ENCODE peak calls at places on chromosomes 16 and 17, in eight cellular contexts. One of them, this sample, is unnamed.

GRCh38 chr16:88940196-88941050 is 36.6 kb downstream of the CBFA2T3 start:
- DNase-seq in SK-N-SH: peak; percentile 63
- DNase-seq in CD8-positive, alpha-beta T cell: no peak
- DNase-seq in tibial nerve: no peak
- DNase-seq in HAP-1: no peak
- DNase-seq in psoas muscle: no peak
- DNase-seq in mesenchymal stem cell: no peak
- DNase-seq in small intestine: no peak
- DNase-seq in this sample: no peak

GRCh38 chr16:69890891-69891282 is 60.2 kb upstream of the CLEC18A start:
- DNase-seq in SK-N-SH: no peak
- DNase-seq in CD8-positive, alpha-beta T cell: no peak
- DNase-seq in tibial nerve: no peak
- DNase-seq in HAP-1: no peak
- DNase-seq in psoas muscle: no peak
- DNase-seq in mesenchymal stem cell: no peak
- DNase-seq in small intestine: no peak
- DNase-seq in this sample: no peak

GRCh38 chr17:73942668-73943415 is 260.6 kb upstream of the RPL38 start:
- DNase-seq in SK-N-SH: no peak
- DNase-seq in CD8-positive, alpha-beta T cell: no peak
- DNase-seq in tibial nerve: no peak
- DNase-seq in HAP-1: no peak
- DNase-seq in psoas muscle: no peak
- DNase-seq in mesenchymal stem cell: no peak
- DNase-seq in small intestine: no peak
- DNase-seq in this sample: no peak

GRCh38 chr17:14886200-14886739 is 378.9 kb downstream of the PMP22 start:
- DNase-seq in SK-N-SH: no peak
- DNase-seq in CD8-positive, alpha-beta T cell: no peak
- DNase-seq in tibial nerve: no peak
- DNase-seq in HAP-1: no peak
- DNase-seq in psoas muscle: no peak
- DNase-seq in mesenchymal stem cell: no peak
- DNase-seq in small intestine: no peak
- DNase-seq in this sample: no peak

GRCh38 chr16:83095926-83096692 is 469.3 kb downstream of the CDH13 start:
- DNase-seq in SK-N-SH: no peak
- DNase-seq in CD8-positive, alpha-beta T cell: no peak
- DNase-seq in tibial nerve: no peak
- DNase-seq in HAP-1: no peak
- DNase-seq in psoas muscle: no peak
- DNase-seq in mesenchymal stem cell: no peak
- DNase-seq in small intestine: peak; percentile 95
- DNase-seq in this sample: no peak

GRCh38 chr17:30819941-30820705 is 4.4 kb downstream of the CRLF3 start:
- DNase-seq in SK-N-SH: no peak
- DNase-seq in CD8-positive, alpha-beta T cell: no peak
- DNase-seq in tibial nerve: no peak
- DNase-seq in HAP-1: no peak
- DNase-seq in psoas muscle: no peak
- DNase-seq in mesenchymal stem cell: peak; percentile 20
- DNase-seq in small intestine: no peak
- DNase-seq in this sample: no peak

GRCh38 chr16:23514381-23515152 is 4.3 kb upstream of the GGA2 start:
- DNase-seq in SK-N-SH: no peak
- DNase-seq in CD8-positive, alpha-beta T cell: no peak
- DNase-seq in tibial nerve: no peak
- DNase-seq in HAP-1: no peak
- DNase-seq in psoas muscle: no peak
- DNase-seq in mesenchymal stem cell: no peak
- DNase-seq in small intestine: no peak
- DNase-seq in this sample: no peak

GRCh38 chr17:6374761-6375312 is 60.1 kb downstream of the AIPL1 start:
- DNase-seq in SK-N-SH: no peak
- DNase-seq in CD8-positive, alpha-beta T cell: no peak
- DNase-seq in tibial nerve: no peak
- DNase-seq in HAP-1: no peak
- DNase-seq in psoas muscle: no peak
- DNase-seq in mesenchymal stem cell: peak; percentile 90
- DNase-seq in small intestine: no peak
- DNase-seq in this sample: no peak

GRCh38 chr16:13148836-13149235 is 247.4 kb downstream of the SHISA9 start:
- DNase-seq in SK-N-SH: no peak
- DNase-seq in CD8-positive, alpha-beta T cell: no peak
- DNase-seq in tibial nerve: no peak
- DNase-seq in HAP-1: no peak
- DNase-seq in psoas muscle: no peak
- DNase-seq in mesenchymal stem cell: no peak
- DNase-seq in small intestine: no peak
- DNase-seq in this sample: no peak

GRCh38 chr16:57721356-57721755 is 14.2 kb upstream of the KATNB1 start:
- DNase-seq in SK-N-SH: no peak
- DNase-seq in CD8-positive, alpha-beta T cell: no peak
- DNase-seq in tibial nerve: no peak
- DNase-seq in HAP-1: no peak
- DNase-seq in psoas muscle: no peak
- DNase-seq in mesenchymal stem cell: no peak
- DNase-seq in small intestine: no peak
- DNase-seq in this sample: no peak
- H3K27me3 ChIP-seq in SK-N-SH: no peaks in the 10 kb centered on the region
- H3K27me3 ChIP-seq in CD8-positive, alpha-beta T cell: no peaks in the 10 kb centered on the region
- H3K27me3 ChIP-seq in tibial nerve: no peaks in the 10 kb centered on the region
- H3K27me3 ChIP-seq in HAP-1: no peaks in the 10 kb centered on the region
- H3K27me3 ChIP-seq in psoas muscle: no peaks in the 10 kb centered on the region
- H3K27me3 ChIP-seq in mesenchymal stem cell: peaks cover 27% of the 10 kb centered on the region
- H3K27me3 ChIP-seq in small intestine: no peaks in the 10 kb centered on the region
- H3K27me3 ChIP-seq in this sample: peaks cover 10% of the 10 kb centered on the region

GRCh38 chr17:36814958-36815357 is 122.3 kb upstream of the LHX1 start:
- DNase-seq in SK-N-SH: no peak
- DNase-seq in CD8-positive, alpha-beta T cell: no peak
- DNase-seq in tibial nerve: no peak
- DNase-seq in HAP-1: no peak
- DNase-seq in psoas muscle: no peak
- DNase-seq in mesenchymal stem cell: no peak
- DNase-seq in small intestine: no peak
- DNase-seq in this sample: no peak
- H3K27me3 ChIP-seq in SK-N-SH: no peaks in the 10 kb centered on the region
- H3K27me3 ChIP-seq in CD8-positive, alpha-beta T cell: peaks cover under 1% of the 10 kb centered on the region
- H3K27me3 ChIP-seq in tibial nerve: no peaks in the 10 kb centered on the region
- H3K27me3 ChIP-seq in HAP-1: peaks cover 36% of the 10 kb centered on the region
- H3K27me3 ChIP-seq in psoas muscle: peaks cover 28% of the 10 kb centered on the region
- H3K27me3 ChIP-seq in mesenchymal stem cell: peaks cover 89% of the 10 kb centered on the region
- H3K27me3 ChIP-seq in small intestine: peaks cover 3% of the 10 kb centered on the region
- H3K27me3 ChIP-seq in this sample: peaks cover 100% of the 10 kb centered on the region

DNA sequence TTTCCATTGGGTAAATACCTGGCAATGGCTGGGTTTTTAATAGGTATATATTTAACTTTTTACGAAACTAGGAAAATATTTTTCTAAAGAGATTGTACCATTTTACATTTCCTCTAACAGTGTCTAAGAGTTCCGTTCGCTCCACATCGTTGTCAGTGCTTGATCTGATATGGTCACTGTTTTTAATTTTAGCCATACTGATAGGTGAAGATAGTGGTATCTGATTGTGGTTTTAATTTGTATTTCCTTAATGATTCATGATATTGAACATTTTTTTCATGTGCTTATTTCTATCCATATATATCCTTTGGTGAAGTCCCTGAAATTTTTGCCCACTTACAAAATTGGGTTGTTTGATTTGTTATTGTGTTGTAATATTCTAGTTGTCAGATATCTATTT is 117.7 kb downstream of the CHD9 start:
- DNase-seq in SK-N-SH: no peak
- DNase-seq in CD8-positive, alpha-beta T cell: no peak
- DNase-seq in tibial nerve: no peak
- DNase-seq in HAP-1: no peak
- DNase-seq in psoas muscle: no peak
- DNase-seq in mesenchymal stem cell: no peak
- DNase-seq in small intestine: no peak
- DNase-seq in this sample: no peak
- H3K27me3 ChIP-seq in SK-N-SH: no peaks in the 10 kb centered on the region
- H3K27me3 ChIP-seq in CD8-positive, alpha-beta T cell: no peaks in the 10 kb centered on the region
- H3K27me3 ChIP-seq in tibial nerve: no peaks in the 10 kb centered on the region
- H3K27me3 ChIP-seq in HAP-1: no peaks in the 10 kb centered on the region
- H3K27me3 ChIP-seq in psoas muscle: no peaks in the 10 kb centered on the region
- H3K27me3 ChIP-seq in mesenchymal stem cell: no peaks in the 10 kb centered on the region
- H3K27me3 ChIP-seq in small intestine: no peaks in the 10 kb centered on the region
- H3K27me3 ChIP-seq in this sample: no peaks in the 10 kb centered on the region

GRCh38 chr17:78532311-78532710 is 44.9 kb downstream of the DNAH17 start:
- DNase-seq in SK-N-SH: no peak
- DNase-seq in CD8-positive, alpha-beta T cell: no peak
- DNase-seq in tibial nerve: no peak
- DNase-seq in HAP-1: no peak
- DNase-seq in psoas muscle: no peak
- DNase-seq in mesenchymal stem cell: no peak
- DNase-seq in small intestine: peak; percentile 19
- DNase-seq in this sample: no peak
- H3K27me3 ChIP-seq in SK-N-SH: no peaks in the 10 kb centered on the region
- H3K27me3 ChIP-seq in CD8-positive, alpha-beta T cell: no peaks in the 10 kb centered on the region
- H3K27me3 ChIP-seq in tibial nerve: no peaks in the 10 kb centered on the region
- H3K27me3 ChIP-seq in HAP-1: no peaks in the 10 kb centered on the region
- H3K27me3 ChIP-seq in psoas muscle: no peaks in the 10 kb centered on the region
- H3K27me3 ChIP-seq in mesenchymal stem cell: peaks cover 15% of the 10 kb centered on the region
- H3K27me3 ChIP-seq in small intestine: no peaks in the 10 kb centered on the region
- H3K27me3 ChIP-seq in this sample: no peaks in the 10 kb centered on the region

GRCh38 chr16:2967211-2967631 is 1.9 kb upstream of the PAQR4 start:
- DNase-seq in SK-N-SH: no peak
- DNase-seq in CD8-positive, alpha-beta T cell: no peak
- DNase-seq in tibial nerve: no peak
- DNase-seq in HAP-1: no peak
- DNase-seq in psoas muscle: no peak
- DNase-seq in mesenchymal stem cell: no peak
- DNase-seq in small intestine: no peak
- DNase-seq in this sample: no peak
- H3K27me3 ChIP-seq in SK-N-SH: no peaks in the 10 kb centered on the region
- H3K27me3 ChIP-seq in CD8-positive, alpha-beta T cell: peaks cover 33% of the 10 kb centered on the region
- H3K27me3 ChIP-seq in tibial nerve: peaks cover 2% of the 10 kb centered on the region
- H3K27me3 ChIP-seq in HAP-1: no peaks in the 10 kb centered on the region
- H3K27me3 ChIP-seq in psoas muscle: peaks cover 34% of the 10 kb centered on the region
- H3K27me3 ChIP-seq in mesenchymal stem cell: peaks cover 58% of the 10 kb centered on the region
- H3K27me3 ChIP-seq in small intestine: peaks cover 25% of the 10 kb centered on the region
- H3K27me3 ChIP-seq in this sample: peaks cover 45% of the 10 kb centered on the region

GRCh38 chr16:84367750-84368320 is 503 bp upstream of the ATP2C2 start:
- DNase-seq in SK-N-SH: no peak
- DNase-seq in CD8-positive, alpha-beta T cell: no peak
- DNase-seq in tibial nerve: no peak
- DNase-seq in HAP-1: no peak
- DNase-seq in psoas muscle: no peak
- DNase-seq in mesenchymal stem cell: no peak
- DNase-seq in small intestine: peak; percentile 75
- DNase-seq in this sample: peak; percentile 44
- H3K27me3 ChIP-seq in SK-N-SH: peaks cover 70% of the 10 kb centered on the region
- H3K27me3 ChIP-seq in CD8-positive, alpha-beta T cell: no peaks in the 10 kb centered on the region
- H3K27me3 ChIP-seq in tibial nerve: no peaks in the 10 kb centered on the region
- H3K27me3 ChIP-seq in HAP-1: peaks cover 34% of the 10 kb centered on the region
- H3K27me3 ChIP-seq in psoas muscle: peaks cover 17% of the 10 kb centered on the region
- H3K27me3 ChIP-seq in mesenchymal stem cell: peaks cover 77% of the 10 kb centered on the region
- H3K27me3 ChIP-seq in small intestine: no peaks in the 10 kb centered on the region
- H3K27me3 ChIP-seq in this sample: peaks cover 54% of the 10 kb centered on the region

GRCh38 chr16:85278851-85279250 is 166.6 kb upstream of the CIBAR2 start:
- DNase-seq in SK-N-SH: no peak
- DNase-seq in CD8-positive, alpha-beta T cell: no peak
- DNase-seq in tibial nerve: no peak
- DNase-seq in HAP-1: no peak
- DNase-seq in psoas muscle: no peak
- DNase-seq in mesenchymal stem cell: no peak
- DNase-seq in small intestine: no peak
- DNase-seq in this sample: no peak

GRCh38 chr16:85276258-85276657 is 164.0 kb upstream of the CIBAR2 start:
- DNase-seq in SK-N-SH: no peak
- DNase-seq in CD8-positive, alpha-beta T cell: no peak
- DNase-seq in tibial nerve: no peak
- DNase-seq in HAP-1: no peak
- DNase-seq in psoas muscle: no peak
- DNase-seq in mesenchymal stem cell: no peak
- DNase-seq in small intestine: no peak
- DNase-seq in this sample: no peak

GRCh38 chr16:85274924-85275323 is 162.7 kb upstream of the CIBAR2 start:
- DNase-seq in SK-N-SH: no peak
- DNase-seq in CD8-positive, alpha-beta T cell: no peak
- DNase-seq in tibial nerve: no peak
- DNase-seq in HAP-1: no peak
- DNase-seq in psoas muscle: no peak
- DNase-seq in mesenchymal stem cell: no peak
- DNase-seq in small intestine: no peak
- DNase-seq in this sample: no peak

GRCh38 chr16:85275533-85276249 is 163.4 kb upstream of the CIBAR2 start:
- DNase-seq in SK-N-SH: peak; percentile 95
- DNase-seq in CD8-positive, alpha-beta T cell: peak; percentile 51
- DNase-seq in tibial nerve: peak; percentile 75
- DNase-seq in HAP-1: peak; percentile 48
- DNase-seq in psoas muscle: peak; percentile 87
- DNase-seq in mesenchymal stem cell: peak; percentile 63
- DNase-seq in small intestine: peak; percentile 58
- DNase-seq in this sample: peak; percentile 77

DNA sequence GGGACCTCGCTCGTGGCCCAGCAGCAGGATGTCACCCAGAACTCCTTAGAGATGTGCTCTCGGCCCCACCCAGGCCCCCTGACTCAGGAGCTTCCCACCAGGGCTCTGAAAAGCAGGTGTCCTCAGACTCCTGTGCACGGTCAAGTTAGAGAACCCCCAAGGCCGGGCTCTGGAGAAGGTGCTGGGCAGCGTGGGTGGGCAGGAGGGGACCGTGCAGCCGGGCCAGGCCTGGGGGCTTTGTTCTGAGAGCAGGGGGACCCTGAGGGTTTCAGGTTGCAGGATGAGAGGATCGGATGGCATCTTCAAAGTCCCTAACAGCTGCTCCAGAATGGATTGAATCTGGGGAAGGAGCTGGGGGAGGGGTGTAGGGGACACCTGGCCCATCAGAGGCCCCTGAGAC is 164.5 kb upstream of the CIBAR2 start:
- DNase-seq in SK-N-SH: no peak
- DNase-seq in CD8-positive, alpha-beta T cell: no peak
- DNase-seq in tibial nerve: no peak
- DNase-seq in HAP-1: no peak
- DNase-seq in psoas muscle: no peak
- DNase-seq in mesenchymal stem cell: no peak
- DNase-seq in small intestine: no peak
- DNase-seq in this sample: no peak
- H3K27me3 ChIP-seq in SK-N-SH: no peaks in the 10 kb centered on the region
- H3K27me3 ChIP-seq in CD8-positive, alpha-beta T cell: no peaks in the 10 kb centered on the region
- H3K27me3 ChIP-seq in tibial nerve: no peaks in the 10 kb centered on the region
- H3K27me3 ChIP-seq in HAP-1: no peaks in the 10 kb centered on the region
- H3K27me3 ChIP-seq in psoas muscle: no peaks in the 10 kb centered on the region
- H3K27me3 ChIP-seq in mesenchymal stem cell: no peaks in the 10 kb centered on the region
- H3K27me3 ChIP-seq in small intestine: no peaks in the 10 kb centered on the region
- H3K27me3 ChIP-seq in this sample: no peaks in the 10 kb centered on the region